ENCODE peak calls at places on chromosome 21, in nine cellular contexts. V is HT1080, T is cerebellar cortex, U is anterior cingulate cortex, P is choroid plexus epithelial cell, F is stomach, A is HFFc6, O is IMR-90, M is COR-L47. Q is an unnamed sample.

GRCh38 chr21:37845535-37845934 is 70.7 kb downstream of the KCNJ6 start:
- DNase-seq in V (no peak), T (no peak), U (no peak), P (no peak), F (peak), A (no peak), O (no peak), M (peak), Q (no peak)

GRCh38 chr21:32312321-32312720 is 13.7 kb downstream of the MRAP start:
- DNase-seq in V (no peak), T (no peak), U (no peak), P (no peak), F (no peak), A (no peak), O (no peak), M (no peak), Q (peak)

GRCh38 chr21:46459356-46460112 is 843 bp downstream of the DIP2A start:
- DNase-seq in V (peak), T (peak), U (no peak), P (peak), F (peak), A (peak), O (peak), M (no peak), Q (peak)

GRCh38 chr21:17340081-17340480 is 172.8 kb upstream of the CXADR start:
- DNase-seq in V (no peak), T (no peak), U (no peak), P (no peak), F (no peak), A (no peak), O (no peak), M (no peak), Q (no peak)

GRCh38 chr21:42862774-42863503 is 16.4 kb downstream of the WDR4 start:
- DNase-seq in V (no peak), T (no peak), U (no peak), P (no peak), F (peak), A (no peak), O (no peak), M (no peak), Q (peak)

GRCh38 chr21:35020902-35021301 is 28.2 kb downstream of the RUNX1 start:
- DNase-seq in V (peak), T (no peak), U (no peak), P (no peak), F (no peak), A (peak), O (peak), M (no peak), Q (no peak)

GRCh38 chr21:41631564-41632461 is 123.9 kb upstream of the TMPRSS2 start:
- DNase-seq in V (peak), T (no peak), U (no peak), P (peak), F (peak), A (no peak), O (no peak), M (peak), Q (peak)

GRCh38 chr21:39269620-39270019 is 43.8 kb downstream of the BRWD1 start:
- DNase-seq in V (no peak), T (no peak), U (no peak), P (no peak), F (no peak), A (no peak), O (no peak), M (no peak), Q (no peak)

GRCh38 chr21:25428537-25428936 is 178.7 kb downstream of the MRPL39 start:
- DNase-seq in V (peak), T (no peak), U (no peak), P (peak), F (no peak), A (no peak), O (peak), M (no peak), Q (no peak)